ENCODE peak calls at places on chromosomes 5 and 9, in ten cellular contexts. One of them, this sample, is unnamed.

GRCh38 chr5:149421372-149421685 is 42.2 kb upstream of the IL17B start:
- DNase-seq in cardiac muscle cell: no peak
- DNase-seq in Caki2: no peak
- DNase-seq in progenitor cell of endocrine pancreas: no peak
- DNase-seq in heart right ventricle: no peak
- DNase-seq in cardiac fibroblast: peak; percentile 27
- DNase-seq in HT-29: no peak
- DNase-seq in NCI-H1694 treated with DMSO at 0.1 percent for 48 hours: no peak
- DNase-seq in SK-N-MC: no peak
- DNase-seq in HTR-8/SVneo: no peak
- DNase-seq in this sample: no peak

GRCh38 chr5:79119486-79119885 is 7.9 kb downstream of the BHMT start:
- DNase-seq in Caki2: no peak
- DNase-seq in NCI-H1694 treated with DMSO at 0.1 percent for 48 hours: no peak
- DNase-seq in HT-29: no peak
- DNase-seq in heart right ventricle: no peak
- DNase-seq in progenitor cell of endocrine pancreas: no peak
- DNase-seq in HTR-8/SVneo: no peak
- DNase-seq in cardiac muscle cell: no peak
- DNase-seq in cardiac fibroblast: no peak
- DNase-seq in SK-N-MC: no peak
- DNase-seq in this sample: no peak

GRCh38 chr5:140024928-140025327 is 18.2 kb downstream of the NRG2 start:
- DNase-seq in progenitor cell of endocrine pancreas: no peak
- DNase-seq in cardiac muscle cell: no peak
- DNase-seq in cardiac fibroblast: no peak
- DNase-seq in Caki2: no peak
- DNase-seq in SK-N-MC: no peak
- DNase-seq in HT-29: no peak
- DNase-seq in HTR-8/SVneo: no peak
- DNase-seq in NCI-H1694 treated with DMSO at 0.1 percent for 48 hours: no peak
- DNase-seq in heart right ventricle: no peak
- DNase-seq in this sample: no peak

GRCh38 chr5:126736141-126736540 is 40.8 kb upstream of the LMNB1 start:
- DNase-seq in cardiac muscle cell: no peak
- DNase-seq in heart right ventricle: no peak
- DNase-seq in HT-29: no peak
- DNase-seq in progenitor cell of endocrine pancreas: no peak
- DNase-seq in cardiac fibroblast: no peak
- DNase-seq in NCI-H1694 treated with DMSO at 0.1 percent for 48 hours: no peak
- DNase-seq in HTR-8/SVneo: no peak
- DNase-seq in Caki2: no peak
- DNase-seq in SK-N-MC: no peak
- DNase-seq in this sample: no peak

GRCh38 chr9:132670359-132670815 is at the start of gene GTF3C4:
- DNase-seq in progenitor cell of endocrine pancreas: peak; percentile 81
- DNase-seq in HTR-8/SVneo: peak; percentile 71
- DNase-seq in SK-N-MC: peak; percentile 24
- DNase-seq in HT-29: peak; percentile 84
- DNase-seq in cardiac muscle cell: peak; percentile 83
- DNase-seq in cardiac fibroblast: peak; percentile 82
- DNase-seq in NCI-H1694 treated with DMSO at 0.1 percent for 48 hours: no peak
- DNase-seq in Caki2: no peak
- DNase-seq in heart right ventricle: peak; percentile 88
- DNase-seq in this sample: peak; percentile 87

GRCh38 chr5:132238169-132238744 is 10.6 kb upstream of the P4HA2 start:
- DNase-seq in cardiac muscle cell: peak; percentile 77
- DNase-seq in NCI-H1694 treated with DMSO at 0.1 percent for 48 hours: peak; percentile 12
- DNase-seq in progenitor cell of endocrine pancreas: peak; percentile 73
- DNase-seq in cardiac fibroblast: peak; percentile 78
- DNase-seq in HT-29: peak; percentile 81
- DNase-seq in Caki2: peak; percentile 46
- DNase-seq in HTR-8/SVneo: peak; percentile 61
- DNase-seq in SK-N-MC: no peak
- DNase-seq in heart right ventricle: peak; percentile 54
- DNase-seq in this sample: peak; percentile 86

GRCh38 chr9:97735070-97735600 is 38.0 kb upstream of the XPA start:
- DNase-seq in HTR-8/SVneo: no peak
- DNase-seq in cardiac fibroblast: no peak
- DNase-seq in heart right ventricle: no peak
- DNase-seq in progenitor cell of endocrine pancreas: no peak
- DNase-seq in Caki2: no peak
- DNase-seq in HT-29: no peak
- DNase-seq in SK-N-MC: no peak
- DNase-seq in NCI-H1694 treated with DMSO at 0.1 percent for 48 hours: no peak
- DNase-seq in cardiac muscle cell: no peak
- DNase-seq in this sample: no peak

GRCh38 chr5:136042665-136043121 is 13.9 kb downstream of the TGFBI start:
- DNase-seq in heart right ventricle: no peak
- DNase-seq in HTR-8/SVneo: no peak
- DNase-seq in SK-N-MC: no peak
- DNase-seq in HT-29: peak; percentile 58
- DNase-seq in progenitor cell of endocrine pancreas: no peak
- DNase-seq in Caki2: no peak
- DNase-seq in cardiac muscle cell: peak; percentile 47
- DNase-seq in NCI-H1694 treated with DMSO at 0.1 percent for 48 hours: no peak
- DNase-seq in cardiac fibroblast: peak; percentile 85
- DNase-seq in this sample: no peak

GRCh38 chr5:67880876-67881275 is 334.7 kb upstream of the PIK3R1 start:
- DNase-seq in HT-29: no peak
- DNase-seq in heart right ventricle: no peak
- DNase-seq in progenitor cell of endocrine pancreas: no peak
- DNase-seq in Caki2: no peak
- DNase-seq in NCI-H1694 treated with DMSO at 0.1 percent for 48 hours: no peak
- DNase-seq in cardiac muscle cell: no peak
- DNase-seq in HTR-8/SVneo: no peak
- DNase-seq in cardiac fibroblast: no peak
- DNase-seq in SK-N-MC: no peak
- DNase-seq in this sample: no peak

GRCh38 chr9:112731971-112732370 is 14.1 kb upstream of the INIP start:
- DNase-seq in HTR-8/SVneo: no peak
- DNase-seq in cardiac muscle cell: no peak
- DNase-seq in HT-29: peak; percentile 51
- DNase-seq in NCI-H1694 treated with DMSO at 0.1 percent for 48 hours: no peak
- DNase-seq in SK-N-MC: no peak
- DNase-seq in heart right ventricle: no peak
- DNase-seq in Caki2: no peak
- DNase-seq in cardiac fibroblast: no peak
- DNase-seq in progenitor cell of endocrine pancreas: no peak
- DNase-seq in this sample: no peak

This sample was measured in HAP-1.